ENCODE peak calls at places on chromosome 3, in six cellular contexts. One of them, this sample, is unnamed.

GRCh38 chr3:127604035-127604434 is 5.8 kb downstream of the MCM2 start:
- DNase-seq in COR-L47: no peak
- DNase-seq in dorsolateral prefrontal cortex: no peak
- DNase-seq in sciatic nerve: no peak
- DNase-seq in tibial nerve: no peak
- DNase-seq in NCI-H1092: no peak
- DNase-seq in this sample: no peak

GRCh38 chr3:149751551-149751950 is 738 bp downstream of the COMMD2 start:
- DNase-seq in COR-L47: no peak
- DNase-seq in tibial nerve: no peak
- DNase-seq in NCI-H1092: no peak
- DNase-seq in dorsolateral prefrontal cortex: no peak
- DNase-seq in sciatic nerve: no peak
- DNase-seq in this sample: no peak

GRCh38 chr3:194998417-194998816 is 272.5 kb downstream of the XXYLT1 start:
- DNase-seq in NCI-H1092: no peak
- DNase-seq in sciatic nerve: no peak
- DNase-seq in tibial nerve: no peak
- DNase-seq in dorsolateral prefrontal cortex: no peak
- DNase-seq in COR-L47: no peak
- DNase-seq in this sample: no peak

GRCh38 chr3:42490243-42490642 is 12.2 kb upstream of the VIPR1 start:
- DNase-seq in sciatic nerve: no peak
- DNase-seq in tibial nerve: no peak
- DNase-seq in COR-L47: peak; percentile 21
- DNase-seq in NCI-H1092: no peak
- DNase-seq in dorsolateral prefrontal cortex: no peak
- DNase-seq in this sample: no peak

GRCh38 chr3:36944641-36945270 is at the start of gene TRANK1:
- DNase-seq in COR-L47: peak; percentile 14
- DNase-seq in dorsolateral prefrontal cortex: peak; percentile 55
- DNase-seq in tibial nerve: peak; percentile 74
- DNase-seq in sciatic nerve: peak; percentile 82
- DNase-seq in NCI-H1092: no peak
- DNase-seq in this sample: no peak

GRCh38 chr3:40325465-40325864 is 16.0 kb downstream of the EIF1B start:
- DNase-seq in sciatic nerve: no peak
- DNase-seq in tibial nerve: no peak
- DNase-seq in COR-L47: no peak
- DNase-seq in dorsolateral prefrontal cortex: no peak
- DNase-seq in NCI-H1092: no peak
- DNase-seq in this sample: no peak

GRCh38 chr3:87268646-87269211 is 7.7 kb downstream of the POU1F1 start:
- DNase-seq in NCI-H1092: no peak
- DNase-seq in COR-L47: no peak
- DNase-seq in dorsolateral prefrontal cortex: no peak
- DNase-seq in sciatic nerve: no peak
- DNase-seq in tibial nerve: no peak
- DNase-seq in this sample: no peak

GRCh38 chr3:44208086-44208485 is 33.6 kb upstream of the TOPAZ1 start:
- DNase-seq in tibial nerve: no peak
- DNase-seq in sciatic nerve: no peak
- DNase-seq in dorsolateral prefrontal cortex: no peak
- DNase-seq in COR-L47: no peak
- DNase-seq in NCI-H1092: no peak
- DNase-seq in this sample: peak; percentile 9

GRCh38 chr3:85304360-85304964 is 345.7 kb downstream of the CADM2 start:
- DNase-seq in COR-L47: no peak
- DNase-seq in dorsolateral prefrontal cortex: no peak
- DNase-seq in sciatic nerve: no peak
- DNase-seq in NCI-H1092: no peak
- DNase-seq in tibial nerve: no peak
- DNase-seq in this sample: no peak

GRCh38 chr3:181464033-181464694 is 247.6 kb upstream of the SOX2 start:
- DNase-seq in tibial nerve: no peak
- DNase-seq in NCI-H1092: no peak
- DNase-seq in dorsolateral prefrontal cortex: no peak
- DNase-seq in COR-L47: no peak
- DNase-seq in sciatic nerve: no peak
- DNase-seq in this sample: no peak

GRCh38 chr3:39118931-39119660 is 11.6 kb downstream of the TTC21A start:
- DNase-seq in COR-L47: no peak
- DNase-seq in dorsolateral prefrontal cortex: no peak
- DNase-seq in NCI-H1092: no peak
- DNase-seq in tibial nerve: no peak
- DNase-seq in sciatic nerve: no peak
- DNase-seq in this sample: no peak

GRCh38 chr3:136994772-136995516 is 37.2 kb downstream of the IL20RB start:
- DNase-seq in COR-L47: peak; percentile 65
- DNase-seq in tibial nerve: peak; percentile 83
- DNase-seq in NCI-H1092: peak; percentile 63
- DNase-seq in sciatic nerve: peak; percentile 84
- DNase-seq in dorsolateral prefrontal cortex: peak; percentile 78
- DNase-seq in this sample: peak; percentile 65

This sample was measured in HFF-Myc.